ENCODE peak calls at places on chromosome 10, in five cellular contexts. One of them, this sample, is unnamed.

GRCh38 chr10:28810062-28810870 is 132.9 kb downstream of the BAMBI start:
- DNase-seq in thyroid gland: no peak
- DNase-seq in natural killer cell: no peak
- DNase-seq in PC-9: no peak
- DNase-seq in GM12865: no peak
- DNase-seq in this sample: no peak

GRCh38 chr10:63264852-63265617 is 131.9 kb downstream of the NRBF2 start:
- DNase-seq in thyroid gland: peak
- DNase-seq in natural killer cell: no peak
- DNase-seq in PC-9: peak
- DNase-seq in GM12865: peak
- DNase-seq in this sample: no peak

GRCh38 chr10:119090968-119091367 is 10.4 kb upstream of the EIF3A start:
- DNase-seq in thyroid gland: no peak
- DNase-seq in natural killer cell: peak
- DNase-seq in PC-9: peak
- DNase-seq in GM12865: peak
- DNase-seq in this sample: no peak

GRCh38 chr10:80701706-80702105 is 164.0 kb downstream of the SH2D4B start:
- DNase-seq in thyroid gland: no peak
- DNase-seq in natural killer cell: no peak
- DNase-seq in PC-9: no peak
- DNase-seq in GM12865: no peak
- DNase-seq in this sample: no peak

GRCh38 chr10:133022784-133023115 is 65.0 kb upstream of the ADGRA1 start:
- DNase-seq in thyroid gland: no peak
- DNase-seq in natural killer cell: no peak
- DNase-seq in PC-9: no peak
- DNase-seq in GM12865: no peak
- DNase-seq in this sample: no peak

GRCh38 chr10:3737811-3738311 is 47.1 kb downstream of the KLF6 start:
- DNase-seq in thyroid gland: no peak
- DNase-seq in natural killer cell: no peak
- DNase-seq in PC-9: no peak
- DNase-seq in GM12865: no peak
- DNase-seq in this sample: no peak

GRCh38 chr10:91589015-91589655 is 43.7 kb downstream of the PPP1R3C start:
- DNase-seq in thyroid gland: no peak
- DNase-seq in natural killer cell: no peak
- DNase-seq in PC-9: no peak
- DNase-seq in GM12865: no peak
- DNase-seq in this sample: no peak

GRCh38 chr10:75021851-75022250 is 89.6 kb upstream of the SAMD8 start:
- DNase-seq in thyroid gland: no peak
- DNase-seq in natural killer cell: no peak
- DNase-seq in PC-9: no peak
- DNase-seq in GM12865: no peak
- DNase-seq in this sample: no peak

GRCh38 chr10:98349508-98349922 is 65.5 kb downstream of the PYROXD2 start:
- DNase-seq in thyroid gland: no peak
- DNase-seq in natural killer cell: no peak
- DNase-seq in PC-9: no peak
- DNase-seq in GM12865: peak
- DNase-seq in this sample: no peak

GRCh38 chr10:131107970-131108369 is 203.6 kb downstream of the TCERG1L start:
- DNase-seq in thyroid gland: peak
- DNase-seq in natural killer cell: no peak
- DNase-seq in PC-9: no peak
- DNase-seq in GM12865: no peak
- DNase-seq in this sample: no peak

GRCh38 chr10:43903451-43903850 is 254.8 kb upstream of the ZNF32 start:
- DNase-seq in thyroid gland: no peak
- DNase-seq in natural killer cell: no peak
- DNase-seq in PC-9: no peak
- DNase-seq in GM12865: no peak
- DNase-seq in this sample: no peak

GRCh38 chr10:128049226-128050010 is 76.8 kb downstream of the MKI67 start:
- DNase-seq in thyroid gland: no peak
- DNase-seq in natural killer cell: no peak
- DNase-seq in PC-9: no peak
- DNase-seq in GM12865: no peak
- DNase-seq in this sample: no peak

DNA sequence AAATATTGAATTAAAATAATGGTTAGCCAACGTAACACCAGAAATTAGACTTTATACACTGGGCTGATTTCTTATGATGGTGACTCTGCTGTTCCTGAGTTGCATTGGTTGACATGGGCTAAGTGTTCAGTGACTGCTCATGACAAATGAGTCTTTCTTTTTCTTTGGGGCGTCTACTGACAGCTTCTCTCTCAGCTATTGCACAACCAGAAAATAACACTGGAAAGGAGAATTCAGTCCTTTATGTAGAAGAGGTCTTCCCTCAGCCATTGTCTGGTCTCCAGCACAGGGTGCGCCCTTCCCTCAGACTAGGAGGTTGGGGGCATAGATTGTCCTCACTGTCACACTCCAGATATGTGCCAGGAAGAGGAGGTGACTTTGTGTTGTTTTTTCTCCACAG is 21.6 kb downstream of the PNLIP start:
- DNase-seq in thyroid gland: no peak
- DNase-seq in natural killer cell: no peak
- DNase-seq in PC-9: no peak
- DNase-seq in GM12865: no peak
- DNase-seq in this sample: no peak
- TF ChIP-seq CTCF in thyroid gland: no peak
- TF ChIP-seq CTCF in natural killer cell: no peak
- TF ChIP-seq CTCF in PC-9: no peak
- TF ChIP-seq CTCF in GM12865: no peak
- TF ChIP-seq CTCF in this sample: no peak

DNA sequence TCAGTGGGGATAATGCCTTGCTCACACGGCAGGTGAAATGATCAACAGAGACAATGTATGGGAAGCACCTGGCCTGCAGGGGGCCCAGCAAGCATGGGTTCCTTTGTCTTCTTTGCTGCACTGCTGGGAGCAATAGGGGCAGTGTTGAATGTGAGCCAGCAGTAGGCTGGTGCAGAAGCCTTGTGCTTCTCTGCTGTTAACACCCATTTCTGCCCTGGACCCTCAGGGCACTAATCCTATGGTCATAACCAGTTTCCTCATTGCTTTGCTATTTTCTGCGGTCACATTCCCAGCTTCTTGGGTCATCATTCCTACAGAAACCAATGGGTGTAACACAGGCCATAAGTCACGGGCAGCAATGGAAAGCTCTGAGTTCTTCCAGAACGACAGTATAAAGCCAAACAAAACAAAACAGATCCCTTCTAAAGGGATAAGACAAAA is 10.9 kb upstream of the LGI1 start:
- DNase-seq in thyroid gland: no peak
- DNase-seq in natural killer cell: no peak
- DNase-seq in PC-9: peak
- DNase-seq in GM12865: peak
- DNase-seq in this sample: no peak
- TF ChIP-seq CTCF in thyroid gland: no peak
- TF ChIP-seq CTCF in natural killer cell: no peak
- TF ChIP-seq CTCF in PC-9: peak
- TF ChIP-seq CTCF in GM12865: peak
- TF ChIP-seq CTCF in this sample: peak

DNA sequence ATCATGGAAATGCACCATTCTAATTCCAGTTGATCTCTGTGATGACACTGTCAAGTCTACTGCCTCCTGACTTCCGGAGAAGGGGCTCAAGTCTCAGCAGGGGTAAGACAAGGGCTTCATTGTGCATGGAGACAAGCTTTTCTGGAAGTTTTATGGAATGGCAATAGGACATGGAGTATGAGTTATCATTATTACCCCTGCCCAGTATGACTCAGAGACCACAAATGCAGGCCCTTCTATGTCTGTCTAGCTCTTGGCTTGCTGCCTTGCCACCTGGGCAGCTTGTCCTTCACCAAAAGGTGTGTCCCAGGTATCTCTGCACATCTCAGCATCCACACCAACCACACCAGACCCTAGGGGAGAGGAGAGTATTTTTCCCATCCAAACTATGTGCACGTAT is 34.9 kb upstream of the KIAA1217 start:
- DNase-seq in thyroid gland: no peak
- DNase-seq in natural killer cell: no peak
- DNase-seq in PC-9: peak
- DNase-seq in GM12865: no peak
- DNase-seq in this sample: no peak
- TF ChIP-seq CTCF in thyroid gland: no peak
- TF ChIP-seq CTCF in natural killer cell: no peak
- TF ChIP-seq CTCF in PC-9: no peak
- TF ChIP-seq CTCF in GM12865: no peak
- TF ChIP-seq CTCF in this sample: no peak

GRCh38 chr10:77835669-77836086 is 90.9 kb downstream of the DLG5 start:
- DNase-seq in thyroid gland: peak
- DNase-seq in natural killer cell: no peak
- DNase-seq in PC-9: no peak
- DNase-seq in GM12865: no peak
- DNase-seq in this sample: no peak

GRCh38 chr10:77836299-77836820 is 90.2 kb downstream of the DLG5 start:
- DNase-seq in thyroid gland: peak
- DNase-seq in natural killer cell: peak
- DNase-seq in PC-9: peak
- DNase-seq in GM12865: peak
- DNase-seq in this sample: no peak

GRCh38 chr10:77837925-77838595 is 88.5 kb downstream of the DLG5 start:
- DNase-seq in thyroid gland: peak
- DNase-seq in natural killer cell: no peak
- DNase-seq in PC-9: no peak
- DNase-seq in GM12865: no peak
- DNase-seq in this sample: no peak

GRCh38 chr10:77834943-77835668 is 91.4 kb downstream of the DLG5 start:
- DNase-seq in thyroid gland: peak
- DNase-seq in natural killer cell: no peak
- DNase-seq in PC-9: no peak
- DNase-seq in GM12865: no peak
- DNase-seq in this sample: no peak

DNA sequence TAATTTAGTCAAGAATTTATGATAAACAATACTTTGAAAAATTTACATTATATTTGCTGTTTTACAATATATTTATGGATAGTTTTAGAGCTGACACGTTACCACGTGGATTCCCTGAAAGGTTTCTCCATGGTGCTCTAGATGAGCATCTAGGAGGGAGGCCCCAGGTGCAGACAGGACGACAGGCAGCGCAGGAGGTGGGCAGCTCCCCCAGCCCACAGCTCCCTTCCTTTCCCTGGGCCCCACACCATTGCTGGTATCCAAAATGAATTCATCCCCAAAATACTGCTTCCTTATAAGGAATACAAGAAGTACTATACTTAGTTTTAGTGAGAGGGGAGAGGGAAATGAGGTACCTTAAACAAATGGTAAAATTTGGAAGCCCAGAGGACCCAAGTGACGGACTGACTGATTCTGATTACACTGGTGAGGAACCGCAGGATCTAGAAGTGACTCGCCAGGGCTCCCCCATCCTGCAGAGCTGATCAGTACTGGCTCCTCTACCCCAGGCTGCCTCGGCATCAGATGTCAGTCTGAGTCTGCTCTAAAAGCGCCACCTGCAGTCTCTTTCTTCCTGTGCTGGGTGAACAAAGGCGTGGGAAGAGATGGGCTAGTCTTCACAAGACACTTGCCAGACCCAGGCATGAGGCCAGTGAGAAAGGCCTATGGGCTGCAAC is 89.2 kb downstream of the DLG5 start:
- DNase-seq in thyroid gland: peak
- DNase-seq in natural killer cell: no peak
- DNase-seq in PC-9: no peak
- DNase-seq in GM12865: peak
- DNase-seq in this sample: no peak
- TF ChIP-seq CTCF in thyroid gland: peak
- TF ChIP-seq CTCF in natural killer cell: no peak
- TF ChIP-seq CTCF in PC-9: no peak
- TF ChIP-seq CTCF in GM12865: peak
- TF ChIP-seq CTCF in this sample: peak

DNA sequence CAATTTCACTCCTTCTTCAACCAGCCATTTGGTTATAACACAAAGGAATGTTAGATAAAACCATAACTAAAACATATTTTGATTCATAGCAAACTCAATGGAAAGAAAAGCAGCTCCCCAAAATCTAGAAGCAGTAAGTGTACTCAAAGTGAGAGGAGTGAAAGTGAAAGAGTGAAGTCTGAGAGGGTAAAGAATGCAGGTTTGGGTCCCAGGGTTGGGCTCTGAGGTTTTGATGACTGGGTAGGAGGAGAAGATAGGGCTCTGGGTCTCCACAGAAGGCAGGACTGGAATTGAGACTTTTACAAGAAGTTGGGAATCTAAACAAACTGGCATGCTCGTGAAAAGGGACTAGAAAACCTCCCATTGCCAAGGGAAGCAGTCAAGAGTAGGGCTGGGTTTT is 85.4 kb upstream of the RSU1 start:
- DNase-seq in thyroid gland: no peak
- DNase-seq in natural killer cell: no peak
- DNase-seq in PC-9: no peak
- DNase-seq in GM12865: no peak
- DNase-seq in this sample: no peak
- TF ChIP-seq CTCF in thyroid gland: no peak
- TF ChIP-seq CTCF in natural killer cell: no peak
- TF ChIP-seq CTCF in PC-9: no peak
- TF ChIP-seq CTCF in GM12865: no peak
- TF ChIP-seq CTCF in this sample: no peak

This sample was measured in type B pancreatic cell.